ENCODE peak calls at places on chromosome X, in six cellular contexts. H, I, D, Q, J and L are unnamed samples.

GRCh38 chrX:103774070-103774642 is 2.5 kb upstream of the PLP1 start:
- DNase-seq in H (no peak), I (no peak), D (peak), Q (peak), J (no peak), L (no peak)

GRCh38 chrX:66110112-66110511 is 53.9 kb upstream of the HEPH start:
- DNase-seq in H (no peak), I (no peak), D (no peak), Q (peak), J (no peak), L (peak)

GRCh38 chrX:11499076-11500044 is 166.4 kb downstream of the ARHGAP6 start:
- DNase-seq in H (peak), I (no peak), D (no peak), Q (peak), J (no peak), L (no peak)

GRCh38 chrX:120568047-120568446 is 7.3 kb upstream of the CUL4B start:
- DNase-seq in H (no peak), I (no peak), D (no peak), Q (no peak), J (no peak), L (no peak)

GRCh38 chrX:130682990-130683389 is 220.0 kb downstream of the ENOX2 start:
- DNase-seq in H (no peak), I (no peak), D (no peak), Q (no peak), J (no peak), L (no peak)

GRCh38 chrX:64395568-64395929 is 297 bp upstream of the MTMR8 start:
- DNase-seq in H (no peak), I (no peak), D (no peak), Q (no peak), J (no peak), L (no peak)

GRCh38 chrX:83916525-83916924 is 55.6 kb downstream of the CYLC1 start:
- DNase-seq in H (no peak), I (no peak), D (no peak), Q (no peak), J (no peak), L (no peak)

GRCh38 chrX:39418132-39418935 is 617.1 kb downstream of the MID1IP1 start:
- DNase-seq in H (no peak), I (no peak), D (peak), Q (no peak), J (no peak), L (no peak)

GRCh38 chrX:46386511-46386910 is 158.7 kb downstream of the ZNF674 start:
- DNase-seq in H (no peak), I (no peak), D (no peak), Q (no peak), J (no peak), L (no peak)
- TF ChIP-seq CTCF in H (peak), I (no peak), D (no peak), Q (peak), J (peak), L (peak)

GRCh38 chrX:37785569-37785968 is 5.7 kb downstream of the CYBB start:
- DNase-seq in H (no peak), I (no peak), D (no peak), Q (no peak), J (no peak), L (no peak)
- H3K4me3 ChIP-seq in H (no peak), I (no peak), D (no peak), Q (no peak), J (no peak), L (peak)

DNA sequence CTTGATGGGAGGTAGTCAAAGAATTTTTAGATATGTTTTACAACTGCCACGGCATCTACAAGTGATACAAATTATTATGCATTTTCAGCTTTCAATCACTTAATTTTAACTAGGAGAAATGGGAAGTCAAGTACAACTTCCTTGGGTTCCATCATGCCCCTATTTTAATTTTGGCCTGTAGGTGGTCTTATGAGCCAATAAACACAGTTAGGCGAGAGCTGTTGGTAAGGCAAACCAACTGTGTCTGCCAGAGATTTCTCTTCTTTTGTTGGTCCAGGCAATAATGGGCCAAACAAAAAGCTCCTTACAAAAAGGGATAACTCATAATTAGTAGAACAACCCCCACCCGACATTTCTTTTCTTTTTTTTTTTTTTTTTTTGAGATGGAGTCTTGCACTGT is 63.3 kb upstream of the ARX start:
- DNase-seq in H (no peak), I (no peak), D (no peak), Q (no peak), J (no peak), L (no peak)
- TF ChIP-seq CTCF in H (no peak), I (no peak), D (no peak), Q (no peak), J (no peak), L (no peak)

DNA sequence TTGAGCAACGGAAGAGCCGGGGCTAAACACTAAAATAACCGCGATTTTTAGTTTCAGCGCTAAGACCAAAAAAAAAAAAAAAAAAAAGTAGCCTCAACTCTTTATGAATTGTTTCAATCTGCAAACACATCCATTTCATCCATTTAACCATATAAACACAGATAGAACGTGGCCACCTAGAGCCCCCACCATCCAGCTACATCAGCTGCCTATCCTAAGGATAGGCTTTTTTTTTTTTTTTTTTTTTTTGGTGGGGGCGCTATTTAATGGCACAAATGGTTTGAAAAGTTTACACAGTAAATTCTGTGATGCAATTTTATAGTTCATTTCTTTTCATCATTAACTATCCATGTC is 492 bp upstream of the HDAC8 start:
- DNase-seq in H (no peak), I (no peak), D (no peak), Q (no peak), J (no peak), L (no peak)
- H3K4me3 ChIP-seq in H (peak), I (peak), D (peak), Q (peak), J (peak), L (peak)

GRCh38 chrX:118718737-118719136 is 8.7 kb upstream of the IL13RA1 start:
- DNase-seq in H (no peak), I (no peak), D (no peak), Q (no peak), J (no peak), L (no peak)
- TF ChIP-seq CTCF in H (no peak), I (no peak), D (no peak), Q (no peak), J (no peak), L (no peak)

GRCh38 chrX:107741318-107741813 is 34.2 kb downstream of the TSC22D3 start:
- DNase-seq in H (no peak), I (no peak), D (no peak), Q (no peak), J (no peak), L (no peak)
- H3K4me3 ChIP-seq in H (no peak), I (no peak), D (no peak), Q (no peak), J (no peak), L (no peak)

GRCh38 chrX:33087411-33087810 is 123.9 kb downstream of the DMD start:
- DNase-seq in H (no peak), I (no peak), D (no peak), Q (no peak), J (no peak), L (no peak)
- TF ChIP-seq CTCF in H (no peak), I (no peak), D (no peak), Q (no peak), J (no peak), L (no peak)

GRCh38 chrX:53583571-53583970 is 102.9 kb downstream of the HUWE1 start:
- DNase-seq in H (no peak), I (no peak), D (no peak), Q (no peak), J (no peak), L (no peak)
- H3K4me3 ChIP-seq in H (no peak), I (no peak), D (no peak), Q (no peak), J (no peak), L (no peak)